ENCODE peak calls at places on chromosomes 13 and 19, in six cellular contexts. H, D, U, V, B and L are unnamed samples.

GRCh38 chr19:29260477-29261317 is 47.7 kb upstream of the UQCRFS1 start:
- DNase-seq in H (peak), D (no peak), U (no peak), V (peak), B (no peak), L (peak)

GRCh38 chr13:78609464-78610205 is 6.3 kb upstream of the POU4F1 start:
- DNase-seq in H (no peak), D (no peak), U (no peak), V (no peak), B (peak), L (no peak)

GRCh38 chr19:15331419-15332310 is 674 bp downstream of the BRD4 start:
- DNase-seq in H (peak), D (peak), U (peak), V (peak), B (no peak), L (peak)

GRCh38 chr13:100365678-100366077 is 222.9 kb downstream of the GGACT start:
- DNase-seq in H (no peak), D (no peak), U (no peak), V (no peak), B (no peak), L (no peak)

GRCh38 chr19:9916719-9917118 is 19.6 kb downstream of the OLFM2 start:
- DNase-seq in H (no peak), D (no peak), U (no peak), V (no peak), B (no peak), L (no peak)

GRCh38 chr13:50243926-50244325 is 228.7 kb downstream of the KCNRG start:
- DNase-seq in H (no peak), D (no peak), U (no peak), V (no peak), B (no peak), L (no peak)

GRCh38 chr13:50466554-50466953 is 376.9 kb downstream of the DLEU7 start:
- DNase-seq in H (no peak), D (no peak), U (no peak), V (no peak), B (no peak), L (no peak)

GRCh38 chr19:4583961-4584669 is 24.6 kb upstream of the SEMA6B start:
- DNase-seq in H (no peak), D (no peak), U (no peak), V (peak), B (no peak), L (no peak)

GRCh38 chr19:4369109-4369887 is 25.9 kb downstream of the MPND start:
- DNase-seq in H (peak), D (peak), U (peak), V (no peak), B (no peak), L (no peak)

GRCh38 chr13:29808264-29808663 is 42.2 kb downstream of the UBL3 start:
- DNase-seq in H (no peak), D (no peak), U (no peak), V (no peak), B (no peak), L (no peak)

GRCh38 chr19:18098891-18099622 is 1.5 kb downstream of the MAST3 start:
- DNase-seq in H (peak), D (peak), U (no peak), V (no peak), B (no peak), L (no peak)

GRCh38 chr19:33280351-33280921 is 21.9 kb downstream of the CEBPA start:
- DNase-seq in H (no peak), D (no peak), U (peak), V (no peak), B (no peak), L (no peak)

GRCh38 chr19:12611361-12611699 is 610 bp downstream of the ZNF791 start:
- DNase-seq in H (no peak), D (peak), U (peak), V (peak), B (peak), L (no peak)

GRCh38 chr19:344625-345319 is at the start of gene MIER2:
- DNase-seq in H (peak), D (peak), U (peak), V (peak), B (peak), L (peak)

GRCh38 chr13:71625183-71625582 is 241.8 kb downstream of the DACH1 start:
- DNase-seq in H (no peak), D (no peak), U (no peak), V (no peak), B (no peak), L (no peak)